ENCODE peak calls at places on chromosome 21, in nine cellular contexts. One of them, this sample, is unnamed.

GRCh38 chr21:41295721-41296254 is 20.8 kb upstream of the FAM3B start:
- DNase-seq in AG04449: no peak
- DNase-seq in neural progenitor cell: no peak
- DNase-seq in tibial nerve: no peak
- DNase-seq in HCT116: no peak
- DNase-seq in fibroblast of villous mesenchyme: no peak
- DNase-seq in foreskin fibroblast: no peak
- DNase-seq in fibroblast of mammary gland: no peak
- DNase-seq in progenitor cell of endocrine pancreas: no peak
- DNase-seq in this sample: no peak

GRCh38 chr21:45894107-45894810 is 87.3 kb upstream of the COL6A1 start:
- DNase-seq in AG04449: no peak
- DNase-seq in neural progenitor cell: peak
- DNase-seq in tibial nerve: no peak
- DNase-seq in HCT116: no peak
- DNase-seq in fibroblast of villous mesenchyme: peak
- DNase-seq in foreskin fibroblast: peak
- DNase-seq in fibroblast of mammary gland: peak
- DNase-seq in progenitor cell of endocrine pancreas: no peak
- DNase-seq in this sample: peak

GRCh38 chr21:36355071-36355680 is 30.0 kb upstream of the CHAF1B start:
- DNase-seq in AG04449: no peak
- DNase-seq in neural progenitor cell: no peak
- DNase-seq in tibial nerve: no peak
- DNase-seq in HCT116: no peak
- DNase-seq in fibroblast of villous mesenchyme: peak
- DNase-seq in foreskin fibroblast: no peak
- DNase-seq in fibroblast of mammary gland: no peak
- DNase-seq in progenitor cell of endocrine pancreas: no peak
- DNase-seq in this sample: no peak

GRCh38 chr21:45224189-45224938 is 63.3 kb downstream of the POFUT2 start:
- DNase-seq in AG04449: no peak
- DNase-seq in neural progenitor cell: no peak
- DNase-seq in tibial nerve: no peak
- DNase-seq in HCT116: no peak
- DNase-seq in fibroblast of villous mesenchyme: no peak
- DNase-seq in foreskin fibroblast: no peak
- DNase-seq in fibroblast of mammary gland: no peak
- DNase-seq in progenitor cell of endocrine pancreas: no peak
- DNase-seq in this sample: no peak

GRCh38 chr21:21046063-21046462 is 47.9 kb downstream of the NCAM2 start:
- DNase-seq in AG04449: no peak
- DNase-seq in neural progenitor cell: no peak
- DNase-seq in tibial nerve: no peak
- DNase-seq in HCT116: no peak
- DNase-seq in fibroblast of villous mesenchyme: no peak
- DNase-seq in foreskin fibroblast: no peak
- DNase-seq in fibroblast of mammary gland: no peak
- DNase-seq in progenitor cell of endocrine pancreas: no peak
- DNase-seq in this sample: no peak

GRCh38 chr21:44985441-44986401 is 45.9 kb downstream of the SLX9 start:
- DNase-seq in AG04449: no peak
- DNase-seq in neural progenitor cell: no peak
- DNase-seq in tibial nerve: no peak
- DNase-seq in HCT116: no peak
- DNase-seq in fibroblast of villous mesenchyme: no peak
- DNase-seq in foreskin fibroblast: no peak
- DNase-seq in fibroblast of mammary gland: no peak
- DNase-seq in progenitor cell of endocrine pancreas: no peak
- DNase-seq in this sample: no peak

GRCh38 chr21:29718081-29718815 is 221.5 kb downstream of the GRIK1 start:
- DNase-seq in AG04449: no peak
- DNase-seq in neural progenitor cell: no peak
- DNase-seq in tibial nerve: no peak
- DNase-seq in HCT116: no peak
- DNase-seq in fibroblast of villous mesenchyme: peak
- DNase-seq in foreskin fibroblast: peak
- DNase-seq in fibroblast of mammary gland: peak
- DNase-seq in progenitor cell of endocrine pancreas: no peak
- DNase-seq in this sample: peak

GRCh38 chr21:42632771-42633690 is 20.4 kb upstream of the PDE9A start:
- DNase-seq in AG04449: no peak
- DNase-seq in neural progenitor cell: no peak
- DNase-seq in tibial nerve: no peak
- DNase-seq in HCT116: no peak
- DNase-seq in fibroblast of villous mesenchyme: no peak
- DNase-seq in foreskin fibroblast: no peak
- DNase-seq in fibroblast of mammary gland: no peak
- DNase-seq in progenitor cell of endocrine pancreas: no peak
- DNase-seq in this sample: no peak

GRCh38 chr21:30340714-30341573 is 3.5 kb upstream of the KRTAP27-1 start:
- DNase-seq in AG04449: no peak
- DNase-seq in neural progenitor cell: peak
- DNase-seq in tibial nerve: peak
- DNase-seq in HCT116: peak
- DNase-seq in fibroblast of villous mesenchyme: peak
- DNase-seq in foreskin fibroblast: peak
- DNase-seq in fibroblast of mammary gland: peak
- DNase-seq in progenitor cell of endocrine pancreas: peak
- DNase-seq in this sample: peak

GRCh38 chr21:46472246-46472645 is 13.6 kb downstream of the DIP2A start:
- DNase-seq in AG04449: no peak
- DNase-seq in neural progenitor cell: no peak
- DNase-seq in tibial nerve: no peak
- DNase-seq in HCT116: no peak
- DNase-seq in fibroblast of villous mesenchyme: no peak
- DNase-seq in foreskin fibroblast: no peak
- DNase-seq in fibroblast of mammary gland: no peak
- DNase-seq in progenitor cell of endocrine pancreas: no peak
- DNase-seq in this sample: no peak

GRCh38 chr21:31117046-31117916 is 79.0 kb upstream of the KRTAP19-8 start:
- DNase-seq in AG04449: peak
- DNase-seq in neural progenitor cell: no peak
- DNase-seq in tibial nerve: no peak
- DNase-seq in HCT116: peak
- DNase-seq in fibroblast of villous mesenchyme: peak
- DNase-seq in foreskin fibroblast: peak
- DNase-seq in fibroblast of mammary gland: peak
- DNase-seq in progenitor cell of endocrine pancreas: no peak
- DNase-seq in this sample: peak

GRCh38 chr21:25501996-25502665 is 105.2 kb downstream of the MRPL39 start:
- DNase-seq in AG04449: no peak
- DNase-seq in neural progenitor cell: no peak
- DNase-seq in tibial nerve: no peak
- DNase-seq in HCT116: no peak
- DNase-seq in fibroblast of villous mesenchyme: no peak
- DNase-seq in foreskin fibroblast: no peak
- DNase-seq in fibroblast of mammary gland: peak
- DNase-seq in progenitor cell of endocrine pancreas: no peak
- DNase-seq in this sample: no peak

GRCh38 chr21:26811031-26811430 is 34.2 kb downstream of the ADAMTS1 start:
- DNase-seq in AG04449: no peak
- DNase-seq in neural progenitor cell: no peak
- DNase-seq in tibial nerve: no peak
- DNase-seq in HCT116: no peak
- DNase-seq in fibroblast of villous mesenchyme: peak
- DNase-seq in foreskin fibroblast: peak
- DNase-seq in fibroblast of mammary gland: peak
- DNase-seq in progenitor cell of endocrine pancreas: no peak
- DNase-seq in this sample: no peak

GRCh38 chr21:46295996-46296752 is 10.0 kb downstream of the YBEY start:
- DNase-seq in AG04449: no peak
- DNase-seq in neural progenitor cell: no peak
- DNase-seq in tibial nerve: peak
- DNase-seq in HCT116: no peak
- DNase-seq in fibroblast of villous mesenchyme: peak
- DNase-seq in foreskin fibroblast: peak
- DNase-seq in fibroblast of mammary gland: peak
- DNase-seq in progenitor cell of endocrine pancreas: no peak
- DNase-seq in this sample: no peak

GRCh38 chr21:45598666-45599065 is 44.9 kb upstream of the PCBP3 start:
- DNase-seq in AG04449: no peak
- DNase-seq in neural progenitor cell: no peak
- DNase-seq in tibial nerve: no peak
- DNase-seq in HCT116: no peak
- DNase-seq in fibroblast of villous mesenchyme: no peak
- DNase-seq in foreskin fibroblast: no peak
- DNase-seq in fibroblast of mammary gland: no peak
- DNase-seq in progenitor cell of endocrine pancreas: no peak
- DNase-seq in this sample: no peak

GRCh38 chr21:41762236-41762635 is 4.6 kb downstream of the RIPK4 start:
- DNase-seq in AG04449: no peak
- DNase-seq in neural progenitor cell: peak
- DNase-seq in tibial nerve: no peak
- DNase-seq in HCT116: no peak
- DNase-seq in fibroblast of villous mesenchyme: no peak
- DNase-seq in foreskin fibroblast: no peak
- DNase-seq in fibroblast of mammary gland: no peak
- DNase-seq in progenitor cell of endocrine pancreas: no peak
- DNase-seq in this sample: peak

GRCh38 chr21:45264919-45265515 is 22.7 kb downstream of the POFUT2 start:
- DNase-seq in AG04449: no peak
- DNase-seq in neural progenitor cell: no peak
- DNase-seq in tibial nerve: no peak
- DNase-seq in HCT116: no peak
- DNase-seq in fibroblast of villous mesenchyme: no peak
- DNase-seq in foreskin fibroblast: no peak
- DNase-seq in fibroblast of mammary gland: no peak
- DNase-seq in progenitor cell of endocrine pancreas: peak
- DNase-seq in this sample: no peak

GRCh38 chr21:41932576-41933258 is 21.1 kb downstream of the C2CD2 start:
- DNase-seq in AG04449: no peak
- DNase-seq in neural progenitor cell: no peak
- DNase-seq in tibial nerve: no peak
- DNase-seq in HCT116: peak
- DNase-seq in fibroblast of villous mesenchyme: peak
- DNase-seq in foreskin fibroblast: peak
- DNase-seq in fibroblast of mammary gland: peak
- DNase-seq in progenitor cell of endocrine pancreas: no peak
- DNase-seq in this sample: peak

GRCh38 chr21:44907225-44907965 is 13.3 kb downstream of the ITGB2 start:
- DNase-seq in AG04449: no peak
- DNase-seq in neural progenitor cell: no peak
- DNase-seq in tibial nerve: no peak
- DNase-seq in HCT116: no peak
- DNase-seq in fibroblast of villous mesenchyme: no peak
- DNase-seq in foreskin fibroblast: no peak
- DNase-seq in fibroblast of mammary gland: no peak
- DNase-seq in progenitor cell of endocrine pancreas: no peak
- DNase-seq in this sample: no peak

GRCh38 chr21:19507682-19508260 is 1104.2 kb upstream of the TMPRSS15 start:
- DNase-seq in AG04449: no peak
- DNase-seq in neural progenitor cell: peak
- DNase-seq in tibial nerve: no peak
- DNase-seq in HCT116: no peak
- DNase-seq in fibroblast of villous mesenchyme: no peak
- DNase-seq in foreskin fibroblast: no peak
- DNase-seq in fibroblast of mammary gland: peak
- DNase-seq in progenitor cell of endocrine pancreas: no peak
- DNase-seq in this sample: peak
- TF ChIP-seq CTCF in AG04449: no peak
- TF ChIP-seq CTCF in neural progenitor cell: peak
- TF ChIP-seq CTCF in tibial nerve: no peak
- TF ChIP-seq CTCF in HCT116: no peak
- TF ChIP-seq CTCF in fibroblast of villous mesenchyme: no peak
- TF ChIP-seq CTCF in foreskin fibroblast: no peak
- TF ChIP-seq CTCF in fibroblast of mammary gland: peak
- TF ChIP-seq CTCF in progenitor cell of endocrine pancreas: peak
- TF ChIP-seq CTCF in this sample: peak

GRCh38 chr21:20045197-20045596 is 953.0 kb upstream of the NCAM2 start:
- DNase-seq in AG04449: no peak
- DNase-seq in neural progenitor cell: no peak
- DNase-seq in tibial nerve: no peak
- DNase-seq in HCT116: no peak
- DNase-seq in fibroblast of villous mesenchyme: no peak
- DNase-seq in foreskin fibroblast: no peak
- DNase-seq in fibroblast of mammary gland: no peak
- DNase-seq in progenitor cell of endocrine pancreas: no peak
- DNase-seq in this sample: no peak

DNA sequence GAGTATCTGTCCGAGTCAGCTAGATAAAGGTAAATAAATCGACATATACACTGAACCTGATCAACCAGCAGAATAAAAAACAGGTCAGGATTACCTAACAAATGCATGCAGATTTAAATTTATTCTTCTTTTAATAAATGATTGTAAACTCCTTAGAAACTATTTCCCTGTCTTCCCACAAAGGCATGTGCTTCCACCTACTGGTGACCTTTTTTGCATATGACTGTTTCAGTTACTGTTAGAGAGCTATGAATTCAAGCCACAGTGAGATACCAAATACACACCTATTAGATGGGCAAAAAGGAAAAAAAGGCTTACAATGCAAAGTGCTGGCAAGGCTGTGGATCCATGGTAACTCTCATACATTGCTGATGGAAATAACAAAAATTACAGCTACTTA is 957.4 kb upstream of the NCAM2 start:
- DNase-seq in AG04449: no peak
- DNase-seq in neural progenitor cell: no peak
- DNase-seq in tibial nerve: no peak
- DNase-seq in HCT116: no peak
- DNase-seq in fibroblast of villous mesenchyme: no peak
- DNase-seq in foreskin fibroblast: no peak
- DNase-seq in fibroblast of mammary gland: no peak
- DNase-seq in progenitor cell of endocrine pancreas: no peak
- DNase-seq in this sample: peak
- TF ChIP-seq CTCF in AG04449: no peak
- TF ChIP-seq CTCF in neural progenitor cell: peak
- TF ChIP-seq CTCF in tibial nerve: no peak
- TF ChIP-seq CTCF in HCT116: no peak
- TF ChIP-seq CTCF in fibroblast of villous mesenchyme: no peak
- TF ChIP-seq CTCF in foreskin fibroblast: no peak
- TF ChIP-seq CTCF in fibroblast of mammary gland: no peak
- TF ChIP-seq CTCF in progenitor cell of endocrine pancreas: peak
- TF ChIP-seq CTCF in this sample: peak

GRCh38 chr21:39022901-39023693 is 160.2 kb downstream of the PSMG1 start:
- DNase-seq in AG04449: no peak
- DNase-seq in neural progenitor cell: no peak
- DNase-seq in tibial nerve: peak
- DNase-seq in HCT116: no peak
- DNase-seq in fibroblast of villous mesenchyme: peak
- DNase-seq in foreskin fibroblast: no peak
- DNase-seq in fibroblast of mammary gland: peak
- DNase-seq in progenitor cell of endocrine pancreas: no peak
- DNase-seq in this sample: no peak
- TF ChIP-seq CTCF in AG04449: no peak
- TF ChIP-seq CTCF in neural progenitor cell: peak
- TF ChIP-seq CTCF in tibial nerve: no peak
- TF ChIP-seq CTCF in HCT116: peak
- TF ChIP-seq CTCF in fibroblast of villous mesenchyme: peak
- TF ChIP-seq CTCF in foreskin fibroblast: no peak
- TF ChIP-seq CTCF in fibroblast of mammary gland: peak
- TF ChIP-seq CTCF in progenitor cell of endocrine pancreas: peak
- TF ChIP-seq CTCF in this sample: peak

DNA sequence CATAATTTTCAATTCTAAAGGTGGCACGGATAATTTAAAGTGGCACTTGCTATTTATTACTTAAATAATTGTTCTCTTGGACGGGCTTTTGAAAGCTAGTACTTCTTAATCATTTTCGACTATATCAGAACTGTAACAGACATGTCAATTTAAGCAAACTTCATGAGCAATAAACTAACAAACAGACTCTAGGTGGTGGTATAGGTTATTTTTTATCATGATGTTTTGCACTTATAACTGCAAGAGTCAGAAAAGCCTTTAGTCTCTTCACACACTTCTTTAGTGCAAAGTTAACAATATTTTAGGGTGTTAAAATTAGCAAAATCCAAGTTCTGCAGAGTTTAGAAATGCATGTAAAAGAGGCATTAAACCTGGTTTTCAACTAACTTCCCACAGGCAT is 2.2 kb downstream of the NRIP1 start:
- DNase-seq in AG04449: no peak
- DNase-seq in neural progenitor cell: no peak
- DNase-seq in tibial nerve: no peak
- DNase-seq in HCT116: no peak
- DNase-seq in fibroblast of villous mesenchyme: peak
- DNase-seq in foreskin fibroblast: peak
- DNase-seq in fibroblast of mammary gland: peak
- DNase-seq in progenitor cell of endocrine pancreas: no peak
- DNase-seq in this sample: peak
- TF ChIP-seq CTCF in AG04449: no peak
- TF ChIP-seq CTCF in neural progenitor cell: no peak
- TF ChIP-seq CTCF in tibial nerve: no peak
- TF ChIP-seq CTCF in HCT116: no peak
- TF ChIP-seq CTCF in fibroblast of villous mesenchyme: no peak
- TF ChIP-seq CTCF in foreskin fibroblast: no peak
- TF ChIP-seq CTCF in fibroblast of mammary gland: peak
- TF ChIP-seq CTCF in progenitor cell of endocrine pancreas: no peak
- TF ChIP-seq CTCF in this sample: peak